ENCODE peak calls at places on chromosomes 1 and 21, in eight cellular contexts. M is H54; I is stimulated activated CD8-positive, alpha-beta memory T cell treated with anti-CD3 and anti-CD28 coated beads, Interleukin-12 subunit alpha, Interleukin-12 subunit beta, amount 100 ng/mL, for 1 hour; Z is AG09309; J is lung microvascular endothelial cell; X is CD4-positive, alpha-beta memory T cell; C is fibroblast of mammary gland; F is NCI-H1417. H is an unnamed sample.
A peak's percentile ranks its signal among the peaks of the same experiment; 100 is the strongest.

GRCh38 chr1:155640367-155640766 is 30.3 kb downstream of the MSTO1 start:
- DNase-seq in M (no peak), I (no peak), Z (no peak), J (no peak), X (no peak), C (no peak), F (no peak), H (no peak)

GRCh38 chr1:9249534-9250335 is 15.2 kb downstream of the H6PD start:
- DNase-seq in M (peak; percentile 44), I (no peak), Z (no peak), J (peak; percentile 65), X (no peak), C (peak; percentile 75), F (no peak), H (peak; percentile 63)

GRCh38 chr1:81836007-81836626 is 35.4 kb downstream of the ADGRL2 start:
- DNase-seq in M (no peak), I (no peak), Z (no peak), J (no peak), X (no peak), C (peak; percentile 61), F (no peak), H (no peak)

GRCh38 chr1:10210841-10211804 is 753 bp downstream of the KIF1B start:
- DNase-seq in M (peak; percentile 42), I (no peak), Z (peak; percentile 88), J (peak; percentile 95), X (peak; percentile 42), C (peak; percentile 98), F (peak; percentile 44), H (peak; percentile 7)

GRCh38 chr21:44294391-44295162 is 5.3 kb upstream of the PFKL start:
- DNase-seq in M (peak; percentile 95), I (no peak), Z (no peak), J (no peak), X (peak; percentile 56), C (peak; percentile 68), F (no peak), H (no peak)

GRCh38 chr1:115890618-115891017 is 49.7 kb upstream of the NHLH2 start:
- DNase-seq in M (no peak), I (no peak), Z (no peak), J (no peak), X (no peak), C (no peak), F (no peak), H (no peak)

GRCh38 chr21:38531610-38532009 is 33.3 kb upstream of the ERG start:
- DNase-seq in M (no peak), I (no peak), Z (peak; percentile 8), J (no peak), X (no peak), C (peak; percentile 16), F (no peak), H (no peak)

GRCh38 chr1:151502859-151503509 is 8.2 kb upstream of the CGN start:
- DNase-seq in M (no peak), I (no peak), Z (no peak), J (no peak), X (no peak), C (no peak), F (no peak), H (no peak)

GRCh38 chr1:96116707-96117106 is 604.9 kb upstream of the PTBP2 start:
- DNase-seq in M (no peak), I (no peak), Z (no peak), J (no peak), X (no peak), C (no peak), F (no peak), H (no peak)

GRCh38 chr1:43238991-43239469 is 30.8 kb upstream of the TMEM125 start:
- DNase-seq in M (no peak), I (no peak), Z (no peak), J (no peak), X (no peak), C (no peak), F (no peak), H (no peak)

GRCh38 chr1:48285525-48285924 is 63.0 kb downstream of the SLC5A9 start:
- DNase-seq in M (no peak), I (no peak), Z (no peak), J (no peak), X (no peak), C (no peak), F (no peak), H (no peak)

GRCh38 chr1:7579831-7580804 is 191.0 kb upstream of the VAMP3 start:
- DNase-seq in M (no peak), I (no peak), Z (no peak), J (no peak), X (no peak), C (no peak), F (no peak), H (no peak)

GRCh38 chr1:205812271-205812877 is 624 bp downstream of the SLC41A1 start:
- DNase-seq in M (peak; percentile 45), I (peak; percentile 3), Z (no peak), J (peak; percentile 24), X (no peak), C (peak; percentile 14), F (no peak), H (peak; percentile 24)

GRCh38 chr1:211336161-211336560 is 9.5 kb downstream of the TRAF5 start:
- DNase-seq in M (no peak), I (no peak), Z (no peak), J (no peak), X (no peak), C (no peak), F (no peak), H (peak; percentile 46)